ENCODE peak calls at places on chromosome 22, in nine cellular contexts. W is endothelial cell, Z is AG04450, U is fibroblast of the aortic adventitia, F is heart right ventricle, Q is retinal pigment epithelial cell, J is CD14-positive monocyte, L is astrocyte of the spinal cord, M is uterus. K is an unnamed sample.

GRCh38 chr22:35258144-35258988 is 1.1 kb downstream of the HMGXB4 start:
- DNase-seq in W (peak), Z (no peak), U (peak), F (no peak), Q (peak), J (no peak), L (peak), M (no peak), K (peak)

GRCh38 chr22:20020533-20021195 is at the start of gene TANGO2:
- DNase-seq in W (peak), Z (peak), U (peak), F (peak), Q (no peak), J (peak), L (peak), M (peak), K (peak)

GRCh38 chr22:46066691-46067090 is 83.6 kb upstream of the PPARA start:
- DNase-seq in W (no peak), Z (no peak), U (peak), F (peak), Q (no peak), J (peak), L (peak), M (peak), K (peak)

GRCh38 chr22:44360686-44361381 is 48.1 kb upstream of the SHISAL1 start:
- DNase-seq in W (no peak), Z (peak), U (peak), F (peak), Q (no peak), J (no peak), L (peak), M (peak), K (peak)

GRCh38 chr22:50260801-50261614 is 475 bp downstream of the MAPK12 start:
- DNase-seq in W (no peak), Z (no peak), U (peak), F (peak), Q (no peak), J (no peak), L (peak), M (no peak), K (peak)

GRCh38 chr22:28155808-28156207 is 236.8 kb upstream of the PITPNB start:
- DNase-seq in W (no peak), Z (no peak), U (peak), F (no peak), Q (no peak), J (no peak), L (no peak), M (no peak), K (peak)

GRCh38 chr22:19062909-19063308 is 59.3 kb downstream of the DGCR2 start:
- DNase-seq in W (no peak), Z (no peak), U (no peak), F (no peak), Q (no peak), J (no peak), L (no peak), M (no peak), K (no peak)

GRCh38 chr22:20138868-20139267 is 7.3 kb downstream of the ZDHHC8 start:
- DNase-seq in W (no peak), Z (no peak), U (no peak), F (no peak), Q (no peak), J (no peak), L (no peak), M (no peak), K (no peak)

GRCh38 chr22:21450320-21450831 is 16.8 kb upstream of the TMEM191C start:
- DNase-seq in W (peak), Z (no peak), U (no peak), F (no peak), Q (no peak), J (no peak), L (no peak), M (peak), K (no peak)

GRCh38 chr22:48892571-48893287 is 934.9 kb downstream of the BRD1 start:
- DNase-seq in W (no peak), Z (no peak), U (no peak), F (no peak), Q (no peak), J (no peak), L (no peak), M (no peak), K (no peak)

GRCh38 chr22:48949375-48950149 is 878.1 kb downstream of the BRD1 start:
- DNase-seq in W (no peak), Z (no peak), U (no peak), F (no peak), Q (no peak), J (no peak), L (no peak), M (no peak), K (no peak)

GRCh38 chr22:17952273-17952801 is 72.0 kb downstream of the MICAL3 start:
- DNase-seq in W (no peak), Z (no peak), U (no peak), F (no peak), Q (no peak), J (no peak), L (no peak), M (no peak), K (no peak)

GRCh38 chr22:27554106-27554814 is 247.3 kb downstream of the MN1 start:
- DNase-seq in W (no peak), Z (no peak), U (peak), F (no peak), Q (peak), J (no peak), L (peak), M (no peak), K (peak)

GRCh38 chr22:30302810-30303138 is 13.5 kb upstream of the CASTOR1 start:
- DNase-seq in W (no peak), Z (no peak), U (no peak), F (no peak), Q (no peak), J (no peak), L (no peak), M (no peak), K (no peak)

GRCh38 chr22:31474743-31475142 is 14.9 kb downstream of the EIF4ENIF1 start:
- DNase-seq in W (no peak), Z (peak), U (peak), F (no peak), Q (no peak), J (no peak), L (peak), M (no peak), K (peak)

GRCh38 chr22:45531944-45532631 is 29.4 kb downstream of the FBLN1 start:
- DNase-seq in W (no peak), Z (no peak), U (no peak), F (no peak), Q (no peak), J (no peak), L (no peak), M (no peak), K (no peak)

GRCh38 chr22:33807465-33807864 is 112.8 kb downstream of the LARGE1 start:
- DNase-seq in W (no peak), Z (no peak), U (peak), F (no peak), Q (no peak), J (no peak), L (no peak), M (no peak), K (peak)

GRCh38 chr22:38353701-38354100 is 36.5 kb upstream of the CSNK1E start:
- DNase-seq in W (no peak), Z (no peak), U (no peak), F (no peak), Q (no peak), J (no peak), L (no peak), M (no peak), K (no peak)

GRCh38 chr22:21876486-21877176 is 9.2 kb upstream of the MAPK1 start:
- DNase-seq in W (no peak), Z (no peak), U (peak), F (no peak), Q (peak), J (no peak), L (no peak), M (no peak), K (peak)

GRCh38 chr22:44458044-44459020 is 39.7 kb downstream of the RTL6 start:
- DNase-seq in W (no peak), Z (no peak), U (no peak), F (no peak), Q (no peak), J (no peak), L (no peak), M (no peak), K (no peak)

GRCh38 chr22:33389927-33390326 is 331.7 kb upstream of the SYN3 start:
- DNase-seq in W (no peak), Z (peak), U (no peak), F (no peak), Q (no peak), J (no peak), L (peak), M (no peak), K (no peak)

GRCh38 chr22:38754247-38755154 is 1.3 kb downstream of the SUN2 start:
- DNase-seq in W (no peak), Z (peak), U (peak), F (no peak), Q (no peak), J (peak), L (peak), M (peak), K (peak)

GRCh38 chr22:48456449-48456848 is 1371.2 kb downstream of the BRD1 start:
- DNase-seq in W (no peak), Z (no peak), U (no peak), F (no peak), Q (peak), J (no peak), L (no peak), M (no peak), K (no peak)

GRCh38 chr22:29555065-29555644 is 1.6 kb upstream of the THOC5 start:
- DNase-seq in W (no peak), Z (no peak), U (peak), F (no peak), Q (no peak), J (no peak), L (no peak), M (no peak), K (peak)

GRCh38 chr22:19674929-19675253 is 39.4 kb upstream of the SEPTIN5 start:
- DNase-seq in W (no peak), Z (no peak), U (no peak), F (no peak), Q (no peak), J (no peak), L (no peak), M (no peak), K (no peak)

GRCh38 chr22:46607483-46608114 is 12.6 kb upstream of the GRAMD4 start:
- DNase-seq in W (no peak), Z (no peak), U (no peak), F (no peak), Q (no peak), J (no peak), L (no peak), M (no peak), K (no peak)

GRCh38 chr22:35334010-35334409 is 34.3 kb downstream of the TOM1 start:
- DNase-seq in W (no peak), Z (no peak), U (no peak), F (no peak), Q (no peak), J (no peak), L (no peak), M (no peak), K (no peak)

GRCh38 chr22:49243965-49244364 is 583.7 kb downstream of the BRD1 start:
- DNase-seq in W (no peak), Z (no peak), U (no peak), F (no peak), Q (no peak), J (no peak), L (no peak), M (no peak), K (no peak)

GRCh38 chr22:46737976-46738641 is at the start of gene CERK:
- DNase-seq in W (peak), Z (no peak), U (peak), F (peak), Q (no peak), J (peak), L (peak), M (peak), K (peak)

GRCh38 chr22:45546333-45547015 is 43.8 kb downstream of the FBLN1 start:
- DNase-seq in W (no peak), Z (no peak), U (no peak), F (no peak), Q (no peak), J (no peak), L (no peak), M (no peak), K (no peak)

GRCh38 chr22:48088226-48088625 is 1325.8 kb downstream of the TBC1D22A start:
- DNase-seq in W (no peak), Z (no peak), U (no peak), F (no peak), Q (no peak), J (no peak), L (no peak), M (no peak), K (no peak)

GRCh38 chr22:44085743-44086741 is 61.9 kb downstream of the PARVB start:
- DNase-seq in W (peak), Z (no peak), U (peak), F (peak), Q (peak), J (no peak), L (peak), M (peak), K (peak)

GRCh38 chr22:47123827-47124442 is 361.5 kb downstream of the TBC1D22A start:
- DNase-seq in W (no peak), Z (no peak), U (no peak), F (no peak), Q (no peak), J (no peak), L (no peak), M (no peak), K (no peak)

GRCh38 chr22:23519442-23520177 is 60.5 kb downstream of the IGLL1 start:
- DNase-seq in W (no peak), Z (no peak), U (no peak), F (no peak), Q (no peak), J (no peak), L (no peak), M (no peak), K (no peak)

GRCh38 chr22:23523746-23524145 is 56.3 kb downstream of the IGLL1 start:
- DNase-seq in W (no peak), Z (no peak), U (no peak), F (no peak), Q (no peak), J (no peak), L (no peak), M (no peak), K (no peak)

GRCh38 chr22:23520875-23521441 is 59.1 kb downstream of the IGLL1 start:
- DNase-seq in W (no peak), Z (no peak), U (peak), F (peak), Q (no peak), J (no peak), L (peak), M (no peak), K (peak)

GRCh38 chr22:23522642-23523251 is 57.3 kb downstream of the IGLL1 start:
- DNase-seq in W (no peak), Z (no peak), U (peak), F (no peak), Q (no peak), J (no peak), L (peak), M (no peak), K (no peak)

GRCh38 chr22:23521442-23522113 is 58.5 kb downstream of the IGLL1 start:
- DNase-seq in W (peak), Z (peak), U (peak), F (peak), Q (peak), J (peak), L (peak), M (peak), K (peak)
- TF ChIP-seq CTCF in W (no peak), Z (no peak), U (no peak), F (peak), Q (no peak), J (no peak), L (no peak), M (peak), K (no peak)

GRCh38 chr22:24994070-24994763 is 41.7 kb downstream of the KIAA1671 start:
- DNase-seq in W (no peak), Z (no peak), U (peak), F (no peak), Q (no peak), J (no peak), L (peak), M (no peak), K (peak)
- TF ChIP-seq CTCF in W (no peak), Z (no peak), U (no peak), F (no peak), Q (peak), J (no peak), L (no peak), M (no peak), K (no peak)

GRCh38 chr22:40594346-40594745 is 42.2 kb downstream of the MRTFA start:
- DNase-seq in W (no peak), Z (no peak), U (no peak), F (no peak), Q (no peak), J (no peak), L (no peak), M (no peak), K (no peak)
- TF ChIP-seq CTCF in W (no peak), Z (no peak), U (no peak), F (no peak), Q (no peak), J (no peak), L (no peak), M (no peak), K (no peak)

DNA sequence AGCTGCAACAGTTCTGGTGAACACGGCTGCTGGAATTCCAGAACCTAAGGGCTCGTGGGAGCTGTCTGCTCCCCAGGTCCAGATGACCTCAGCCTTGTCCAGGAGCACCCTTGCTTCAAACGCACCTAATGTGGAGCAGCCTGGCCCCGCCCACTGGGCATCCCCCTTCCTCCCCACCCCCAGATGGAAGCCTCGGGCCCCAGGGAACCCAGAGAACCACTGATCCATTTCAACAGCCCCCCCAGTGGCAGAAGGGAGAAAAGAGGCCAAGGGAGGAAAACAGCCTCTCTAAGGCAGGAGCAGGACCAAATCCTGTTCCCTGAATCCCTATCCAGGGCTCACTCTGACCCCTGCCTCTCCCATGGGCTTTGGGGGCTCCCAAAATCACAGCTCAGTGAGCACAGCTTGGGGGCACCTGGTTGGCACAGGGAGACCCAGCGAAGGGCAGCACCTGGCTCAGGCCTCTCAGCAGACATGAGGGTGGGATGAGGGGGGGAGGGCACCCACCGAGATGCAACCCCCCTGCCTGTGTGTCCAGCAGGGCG is 1.2 kb downstream of the CYTH4 start:
- DNase-seq in W (no peak), Z (no peak), U (no peak), F (no peak), Q (no peak), J (peak), L (no peak), M (no peak), K (no peak)
- TF ChIP-seq CTCF in W (no peak), Z (peak), U (peak), F (peak), Q (no peak), J (no peak), L (peak), M (no peak), K (peak)

GRCh38 chr22:25903294-25903693 is 161.3 kb downstream of the MYO18B start:
- DNase-seq in W (peak), Z (no peak), U (no peak), F (no peak), Q (no peak), J (no peak), L (no peak), M (no peak), K (no peak)
- TF ChIP-seq CTCF in W (peak), Z (no peak), U (no peak), F (peak), Q (no peak), J (peak), L (peak), M (no peak), K (no peak)